ENCODE peak calls at places on chromosomes 13 and 19, in eight cellular contexts. C is neural crest cell; E is AG04449; V is Right ventricle myocardium superior; Q is SW480; T is LHCN-M2; B is stimulated activated CD8-positive, alpha-beta memory T cell treated with anti-CD3 and anti-CD28 coated beads, Interleukin-4, amount 100 ng/mL, for 1 hour; Y is stimulated activated CD4-positive, alpha-beta T cell treated with anti-CD3 and anti-CD28 coated beads, Interleukin-4, amount 100 ng/mL, for 1 hour. J is an unnamed sample.

GRCh38 chr19:2331601-2332246 is 3.2 kb downstream of the SPPL2B start:
- DNase-seq in C (no peak), E (no peak), V (no peak), Q (no peak), T (no peak), B (no peak), Y (no peak), J (no peak)

GRCh38 chr19:40467007-40467565 is 285 bp downstream of the SPTBN4 start:
- DNase-seq in C (no peak), E (no peak), V (no peak), Q (no peak), T (no peak), B (no peak), Y (no peak), J (no peak)

GRCh38 chr19:3986260-3987041 is 1.2 kb upstream of the EEF2 start:
- DNase-seq in C (no peak), E (no peak), V (no peak), Q (peak), T (peak), B (no peak), Y (peak), J (peak)

GRCh38 chr13:106471957-106472543 is 63.4 kb downstream of the EFNB2 start:
- DNase-seq in C (no peak), E (peak), V (no peak), Q (peak), T (peak), B (no peak), Y (no peak), J (peak)

GRCh38 chr13:76939215-76939614 is 9.1 kb upstream of the ACOD1 start:
- DNase-seq in C (no peak), E (peak), V (no peak), Q (no peak), T (peak), B (no peak), Y (no peak), J (no peak)

GRCh38 chr19:29741776-29742175 is 26.7 kb upstream of the C19orf12 start:
- DNase-seq in C (no peak), E (no peak), V (no peak), Q (no peak), T (no peak), B (no peak), Y (no peak), J (no peak)

GRCh38 chr19:29624489-29625210 is 18.6 kb downstream of the POP4 start:
- DNase-seq in C (no peak), E (no peak), V (no peak), Q (no peak), T (no peak), B (no peak), Y (no peak), J (no peak)

GRCh38 chr19:20162821-20163220 is 4.2 kb upstream of the ZNF486 start:
- DNase-seq in C (no peak), E (no peak), V (no peak), Q (no peak), T (no peak), B (no peak), Y (no peak), J (peak)

GRCh38 chr19:15101479-15102082 is 5.6 kb upstream of the SYDE1 start:
- DNase-seq in C (peak), E (no peak), V (no peak), Q (no peak), T (peak), B (no peak), Y (peak), J (peak)

GRCh38 chr19:46351241-46352041 is 4.6 kb downstream of the PPP5C start:
- DNase-seq in C (no peak), E (no peak), V (peak), Q (no peak), T (peak), B (no peak), Y (no peak), J (peak)

GRCh38 chr13:46687810-46688209 is 109.2 kb downstream of the ESD start:
- DNase-seq in C (no peak), E (no peak), V (no peak), Q (peak), T (peak), B (no peak), Y (no peak), J (no peak)

GRCh38 chr19:46863818-46864629 is 3.2 kb downstream of the ARHGAP35 start:
- DNase-seq in C (no peak), E (no peak), V (no peak), Q (peak), T (peak), B (no peak), Y (no peak), J (no peak)

GRCh38 chr19:38667552-38668205 is 20.2 kb downstream of the ACTN4 start:
- DNase-seq in C (no peak), E (no peak), V (no peak), Q (no peak), T (peak), B (no peak), Y (no peak), J (peak)

GRCh38 chr13:50130686-50131051 is 115.4 kb downstream of the KCNRG start:
- DNase-seq in C (peak), E (no peak), V (peak), Q (peak), T (no peak), B (no peak), Y (peak), J (peak)

GRCh38 chr19:10043286-10043927 is 30.1 kb downstream of the RDH8 start:
- DNase-seq in C (no peak), E (no peak), V (no peak), Q (no peak), T (peak), B (no peak), Y (no peak), J (no peak)

GRCh38 chr13:50127017-50127725 is 111.9 kb downstream of the KCNRG start:
- DNase-seq in C (peak), E (no peak), V (peak), Q (no peak), T (no peak), B (no peak), Y (peak), J (peak)

GRCh38 chr13:98810746-98811145 is 58.3 kb upstream of the SLC15A1 start:
- DNase-seq in C (no peak), E (no peak), V (no peak), Q (no peak), T (no peak), B (no peak), Y (no peak), J (no peak)

GRCh38 chr13:27374650-27375049 is 49.8 kb upstream of the GTF3A start:
- DNase-seq in C (peak), E (peak), V (no peak), Q (peak), T (peak), B (no peak), Y (peak), J (peak)

GRCh38 chr19:39078436-39079200 is 5.5 kb upstream of the ACP7 start:
- DNase-seq in C (no peak), E (peak), V (no peak), Q (peak), T (peak), B (no peak), Y (no peak), J (no peak)

GRCh38 chr13:22487932-22488331 is 692.8 kb upstream of the SGCG start:
- DNase-seq in C (no peak), E (no peak), V (no peak), Q (no peak), T (peak), B (no peak), Y (no peak), J (no peak)

GRCh38 chr19:12841094-12841493 is 2.8 kb downstream of the MAST1 start:
- DNase-seq in C (peak), E (no peak), V (no peak), Q (no peak), T (no peak), B (no peak), Y (no peak), J (no peak)

GRCh38 chr13:90880790-90881189 is 466.7 kb upstream of the MIR17HG start:
- DNase-seq in C (no peak), E (no peak), V (no peak), Q (no peak), T (no peak), B (no peak), Y (no peak), J (no peak)

GRCh38 chr13:50320297-50320862 is 305.1 kb downstream of the KCNRG start:
- DNase-seq in C (no peak), E (no peak), V (no peak), Q (peak), T (peak), B (no peak), Y (no peak), J (no peak)

GRCh38 chr19:41225238-41226052 is 6.4 kb downstream of the AXL start:
- DNase-seq in C (no peak), E (peak), V (no peak), Q (peak), T (peak), B (no peak), Y (peak), J (no peak)

GRCh38 chr13:45301263-45301662 is 39.7 kb downstream of the TPT1 start:
- DNase-seq in C (no peak), E (no peak), V (no peak), Q (no peak), T (no peak), B (no peak), Y (no peak), J (no peak)

GRCh38 chr13:113291997-113292862 is 4.8 kb upstream of the LAMP1 start:
- DNase-seq in C (peak), E (no peak), V (peak), Q (peak), T (peak), B (no peak), Y (peak), J (no peak)

J was measured in germinal center.